ENCODE peak calls at places on chromosomes 11 and 22, in seven cellular contexts. G is stomach; H is GM23248; I is HCT116; S is naive thymus-derived CD4-positive, alpha-beta T cell; A is left ventricle myocardium inferior; P is mesendoderm. O is an unnamed sample.

GRCh38 chr22:23245045-23245798 is 64.9 kb downstream of the BCR start:
- DNase-seq in G (no peak), H (peak; percentile 67), I (no peak), S (no peak), A (no peak), P (no peak), O (no peak)

GRCh38 chr11:47786373-47786772 is 19.2 kb upstream of the FNBP4 start:
- DNase-seq in G (no peak), H (peak; percentile 68), I (no peak), S (no peak), A (peak; percentile 81), P (no peak), O (no peak)

GRCh38 chr11:61917357-61918109 is at the start of gene RAB3IL1:
- DNase-seq in G (peak; percentile 56), H (peak; percentile 78), I (no peak), S (no peak), A (peak; percentile 78), P (peak; percentile 69), O (no peak)

GRCh38 chr11:65378208-65378927 is 4.1 kb downstream of the SLC25A45 start:
- DNase-seq in G (no peak), H (no peak), I (no peak), S (no peak), A (no peak), P (no peak), O (no peak)

GRCh38 chr22:45994516-45995404 is 17.8 kb upstream of the WNT7B start:
- DNase-seq in G (peak; percentile 88), H (peak; percentile 80), I (no peak), S (peak; percentile 52), A (peak; percentile 85), P (peak; percentile 64), O (no peak)

GRCh38 chr22:46104170-46104880 is 46.0 kb upstream of the PPARA start:
- DNase-seq in G (peak; percentile 83), H (peak; percentile 50), I (no peak), S (no peak), A (no peak), P (no peak), O (no peak)

GRCh38 chr22:17554814-17555213 is 8.5 kb upstream of the SLC25A18 start:
- DNase-seq in G (no peak), H (no peak), I (no peak), S (no peak), A (no peak), P (no peak), O (no peak)

GRCh38 chr11:75801362-75802021 is 13.5 kb upstream of the UVRAG start:
- DNase-seq in G (no peak), H (no peak), I (no peak), S (no peak), A (no peak), P (no peak), O (no peak)

GRCh38 chr11:2802389-2803185 is 83.0 kb downstream of the CDKN1C start:
- DNase-seq in G (peak; percentile 22), H (no peak), I (no peak), S (no peak), A (peak; percentile 13), P (no peak), O (no peak)

GRCh38 chr11:125585486-125585885 is 7.2 kb upstream of the STT3A start:
- DNase-seq in G (no peak), H (no peak), I (no peak), S (no peak), A (no peak), P (no peak), O (no peak)

GRCh38 chr22:37505565-37505964 is 13.7 kb downstream of the CARD10 start:
- DNase-seq in G (no peak), H (no peak), I (no peak), S (no peak), A (no peak), P (no peak), O (no peak)

GRCh38 chr11:121421149-121421906 is 30.8 kb upstream of the SORL1 start:
- DNase-seq in G (no peak), H (peak; percentile 24), I (no peak), S (no peak), A (no peak), P (peak; percentile 18), O (no peak)

GRCh38 chr22:37970864-37971263 is 13.5 kb downstream of the SOX10 start:
- DNase-seq in G (no peak), H (no peak), I (no peak), S (no peak), A (no peak), P (no peak), O (no peak)

DNA sequence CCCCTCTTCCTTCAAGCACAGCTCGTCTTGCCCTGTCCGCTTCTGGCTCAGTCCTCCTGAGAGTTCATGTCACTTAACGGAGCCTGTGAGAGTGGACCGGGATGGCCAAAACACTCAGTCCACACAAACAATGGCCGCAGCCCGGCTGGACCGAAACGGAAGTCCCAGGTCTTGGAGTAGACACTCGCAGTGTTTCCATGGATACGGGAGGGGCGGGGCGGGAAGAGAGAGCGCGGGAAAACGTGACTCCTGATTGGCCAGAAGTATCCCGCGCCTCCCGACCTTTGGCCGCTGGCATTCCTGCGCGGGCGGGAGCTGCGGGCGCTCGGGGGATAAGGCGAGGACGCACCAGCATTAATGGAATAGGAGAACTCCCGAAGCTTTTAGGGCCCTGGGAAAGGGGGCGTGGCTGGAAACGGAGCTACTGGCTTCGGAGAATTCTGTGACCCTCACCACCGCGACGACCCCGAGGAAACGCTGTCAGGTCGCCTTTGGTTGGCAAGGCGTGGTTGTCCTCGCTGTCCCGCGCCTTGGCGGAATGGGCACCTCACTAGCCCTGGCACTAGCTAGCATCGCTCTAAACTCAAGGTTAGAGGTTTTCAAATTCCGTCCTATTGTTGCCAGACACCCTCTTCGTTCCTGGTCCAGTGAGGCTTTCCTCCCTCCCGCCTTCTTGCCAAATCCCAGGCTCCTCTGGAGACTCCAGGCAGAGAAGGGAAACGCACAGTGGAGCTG is at the start of the genes NLRP14 and ZNF214:
- DNase-seq in G (peak; percentile 91), H (peak; percentile 97), I (peak; percentile 75), S (no peak), A (peak; percentile 94), P (peak; percentile 98), O (peak; percentile 83)
- H3K27ac ChIP-seq in G (peak within 1 kb of the TSS; percentile 79), H (peak within 1 kb of the TSS; percentile 76), I (no peak within 1 kb of the TSS), S (no peak within 1 kb of the TSS), A (peak within 1 kb of the TSS; percentile 71), P (no peak within 1 kb of the TSS), O (peak within 1 kb of the TSS; percentile 68)

DNA sequence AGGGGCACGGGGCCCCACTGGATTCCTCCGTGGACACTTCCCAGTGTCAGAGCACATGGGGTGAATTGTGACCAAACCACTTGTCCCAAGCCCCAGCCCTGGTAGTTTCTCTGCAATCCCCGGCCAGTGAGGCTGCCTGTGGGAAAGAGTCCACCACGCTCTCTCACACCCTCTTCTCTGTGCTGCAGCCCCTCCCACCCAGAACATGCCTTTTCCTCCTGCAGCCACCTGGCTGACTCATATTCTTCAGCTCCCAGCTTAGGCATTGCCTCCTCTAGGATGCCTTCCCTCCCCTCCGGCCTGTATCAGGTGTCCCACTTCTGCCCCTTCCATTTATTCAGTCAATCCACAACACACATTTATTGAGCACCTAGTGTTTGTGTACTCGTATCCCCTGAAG is 5.4 kb upstream of the RPS6KB2 start:
- DNase-seq in G (no peak), H (no peak), I (no peak), S (no peak), A (no peak), P (peak; percentile 71), O (no peak)
- H3K4me1 ChIP-seq in G (peaks cover 42% of the 10 kb centered on the region), H (no peaks in the 10 kb centered on the region), I (peaks cover 27% of the 10 kb centered on the region), S (peaks cover 31% of the 10 kb centered on the region), A (peaks cover 38% of the 10 kb centered on the region), P (no peaks in the 10 kb centered on the region), O (peaks cover 33% of the 10 kb centered on the region)

GRCh38 chr11:131510662-131511061 is 140.2 kb downstream of the NTM start:
- DNase-seq in G (no peak), H (no peak), I (no peak), S (no peak), A (no peak), P (no peak), O (no peak)
- H3K27ac ChIP-seq in G (no peak overlapping the region), H (no peak overlapping the region), I (no peak overlapping the region), S (no peak overlapping the region), A (no peak overlapping the region), P (no peak overlapping the region), O (no peak overlapping the region)

GRCh38 chr11:63892233-63892632 is 24.7 kb downstream of the RCOR2 start:
- DNase-seq in G (no peak), H (peak; percentile 46), I (no peak), S (no peak), A (no peak), P (no peak), O (no peak)
- H3K4me1 ChIP-seq in G (peaks cover 69% of the 10 kb centered on the region), H (peaks cover 21% of the 10 kb centered on the region), I (peaks cover 19% of the 10 kb centered on the region), S (peaks cover 54% of the 10 kb centered on the region), A (peaks cover 59% of the 10 kb centered on the region), P (peaks cover 13% of the 10 kb centered on the region), O (peaks cover 16% of the 10 kb centered on the region)

GRCh38 chr22:21856197-21856596 is 11.2 kb downstream of the MAPK1 start:
- DNase-seq in G (no peak), H (no peak), I (no peak), S (no peak), A (no peak), P (no peak), O (no peak)

GRCh38 chr22:21855715-21856114 is 11.7 kb downstream of the MAPK1 start:
- DNase-seq in G (no peak), H (no peak), I (no peak), S (no peak), A (no peak), P (peak; percentile 40), O (no peak)

GRCh38 chr22:21858025-21858764 is 9.2 kb downstream of the MAPK1 start:
- DNase-seq in G (no peak), H (no peak), I (no peak), S (no peak), A (no peak), P (no peak), O (no peak)

GRCh38 chr22:21856868-21857267 is 10.6 kb downstream of the MAPK1 start:
- DNase-seq in G (no peak), H (no peak), I (no peak), S (no peak), A (no peak), P (no peak), O (no peak)

DNA sequence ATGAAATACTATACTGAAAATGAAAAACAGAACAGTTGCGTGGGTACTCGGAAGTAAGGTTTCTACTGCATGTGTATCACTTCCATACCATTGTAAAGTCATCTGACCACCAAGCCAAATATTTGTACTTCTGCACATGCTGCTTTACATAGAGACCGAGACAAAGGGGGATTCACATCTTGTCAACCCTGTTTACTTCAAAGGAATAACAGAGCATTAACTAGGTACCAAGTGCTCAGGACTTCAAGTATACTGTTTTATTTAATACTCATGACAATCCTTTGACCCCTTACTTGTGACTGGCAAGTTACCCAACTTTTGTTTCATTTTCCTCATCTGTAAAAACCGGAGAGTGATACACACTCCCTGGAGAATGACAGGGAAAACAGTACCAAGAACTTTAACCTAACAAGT is 9.9 kb downstream of the MAPK1 start:
- DNase-seq in G (no peak), H (peak; percentile 21), I (no peak), S (no peak), A (no peak), P (no peak), O (no peak)
- H3K27ac ChIP-seq in G (peak overlapping the region; percentile 66), H (no peak overlapping the region), I (no peak overlapping the region), S (no peak overlapping the region), A (peak overlapping the region; percentile 37), P (no peak overlapping the region), O (no peak overlapping the region)

O was measured in thoracic aorta.